ENCODE peak calls at places on chromosome 6, in seven cellular contexts. P is smooth muscle cell of the brain vasculature, T is HS-5, R is C1 segment of cervical spinal cord, K is HEK293T, Q is GM12864, V is kidney glomerular epithelial cell. E is an unnamed sample.

GRCh38 chr6:100775667-100776066 is 105.5 kb downstream of the ASCC3 start:
- DNase-seq in V (no peak), K (no peak), T (no peak), P (no peak), Q (no peak), R (no peak), E (no peak)

GRCh38 chr6:5190467-5190866 is 70.3 kb downstream of the LYRM4 start:
- DNase-seq in Q (no peak), K (no peak), P (peak; percentile 57), R (no peak), V (peak; percentile 93), T (peak; percentile 94), E (peak; percentile 15)

GRCh38 chr6:17584241-17584803 is 15.8 kb upstream of the FAM8A1 start:
- DNase-seq in R (no peak), Q (no peak), T (peak; percentile 58), K (peak; percentile 59), P (peak; percentile 63), V (peak; percentile 86), E (no peak)

GRCh38 chr6:159728552-159728951 is 1.2 kb downstream of the WTAP start:
- DNase-seq in V (no peak), R (no peak), T (no peak), Q (no peak), K (no peak), P (no peak), E (no peak)

GRCh38 chr6:139821669-139822223 is 447.3 kb upstream of the CITED2 start:
- DNase-seq in P (no peak), Q (no peak), K (no peak), R (no peak), T (no peak), V (no peak), E (no peak)

GRCh38 chr6:43826739-43827138 is 56.7 kb downstream of the VEGFA start:
- DNase-seq in P (no peak), R (no peak), T (no peak), V (no peak), K (no peak), Q (no peak), E (no peak)

GRCh38 chr6:166078294-166078693 is 89.4 kb downstream of the TBXT start:
- DNase-seq in P (peak; percentile 70), V (peak; percentile 58), R (no peak), K (no peak), T (no peak), Q (no peak), E (no peak)

GRCh38 chr6:75791881-75792280 is 42.8 kb downstream of the MYO6 start:
- DNase-seq in R (no peak), T (no peak), V (no peak), P (no peak), Q (no peak), K (no peak), E (no peak)

GRCh38 chr6:44269921-44270525 is at the start of gene TMEM151B:
- DNase-seq in P (no peak), R (no peak), T (no peak), Q (no peak), V (no peak), K (no peak), E (no peak)

GRCh38 chr6:43972915-43973304 is 154.3 kb downstream of the MRPL14 start:
- DNase-seq in T (no peak), R (peak; percentile 14), K (no peak), V (no peak), P (peak; percentile 61), Q (no peak), E (no peak)

GRCh38 chr6:116793224-116793623 is 27.7 kb upstream of the FAM162B start:
- DNase-seq in Q (no peak), R (no peak), V (no peak), T (no peak), P (no peak), K (no peak), E (no peak)

E was measured in keratinocyte.